ENCODE peak calls at places on chromosomes 6 and 20, in six cellular contexts. O, W, I, Z, L and S are unnamed samples.

GRCh38 chr6:109874621-109875020 is 103.5 kb upstream of the GPR6 start:
- DNase-seq in W (no peak), O (no peak), Z (no peak), L (no peak), I (no peak), S (no peak)

GRCh38 chr6:142489722-142490610 is 188.2 kb downstream of the ADGRG6 start:
- DNase-seq in Z (no peak), O (no peak), W (no peak), L (no peak), I (no peak), S (no peak)

GRCh38 chr6:6816716-6817115 is 228.2 kb downstream of the LY86 start:
- DNase-seq in Z (peak), I (no peak), O (no peak), W (no peak), L (no peak), S (no peak)

GRCh38 chr6:135251964-135252429 is 70.9 kb downstream of the MYB start:
- DNase-seq in O (no peak), I (no peak), L (no peak), W (peak), Z (no peak), S (no peak)

GRCh38 chr6:13709698-13710551 is 1.7 kb downstream of the RANBP9 start:
- DNase-seq in L (no peak), O (peak), W (peak), Z (peak), I (no peak), S (no peak)

GRCh38 chr6:142845624-142846458 is 99.1 kb downstream of the HIVEP2 start:
- DNase-seq in L (peak), O (peak), W (peak), I (peak), Z (no peak), S (no peak)

GRCh38 chr6:89148016-89148750 is 2.3 kb downstream of the PM20D2 start:
- DNase-seq in O (no peak), L (no peak), I (no peak), Z (no peak), W (no peak), S (no peak)

GRCh38 chr6:164230259-164230658 is 815.7 kb downstream of the QKI start:
- DNase-seq in Z (no peak), I (no peak), O (no peak), W (no peak), L (no peak), S (no peak)

GRCh38 chr6:72822691-72823090 is 200.8 kb downstream of the KCNQ5 start:
- DNase-seq in I (no peak), W (no peak), O (no peak), L (no peak), Z (no peak), S (no peak)

GRCh38 chr6:169990095-169991030 is 238.9 kb downstream of the ERMARD start:
- DNase-seq in O (no peak), I (no peak), W (no peak), Z (peak), L (no peak), S (no peak)

GRCh38 chr6:129981598-129981997 is 36.8 kb upstream of the L3MBTL3 start:
- DNase-seq in L (no peak), O (no peak), I (no peak), Z (no peak), W (no peak), S (no peak)

GRCh38 chr6:46850781-46851180 is 57.6 kb downstream of the MEP1A start:
- DNase-seq in O (no peak), W (no peak), Z (no peak), I (no peak), L (no peak), S (no peak)

GRCh38 chr20:16020971-16021370 is 552.3 kb downstream of the KIF16B start:
- DNase-seq in W (no peak), L (no peak), I (no peak), O (no peak), Z (no peak), S (no peak)

GRCh38 chr20:16014436-16014835 is 558.8 kb downstream of the KIF16B start:
- DNase-seq in I (no peak), W (no peak), Z (no peak), O (no peak), L (no peak), S (no peak)

GRCh38 chr20:16013631-16014030 is 559.6 kb downstream of the KIF16B start:
- DNase-seq in L (no peak), O (no peak), Z (no peak), W (no peak), I (no peak), S (no peak)

GRCh38 chr20:16018881-16019280 is 554.4 kb downstream of the KIF16B start:
- DNase-seq in W (no peak), O (no peak), Z (no peak), I (no peak), L (no peak), S (no peak)

DNA sequence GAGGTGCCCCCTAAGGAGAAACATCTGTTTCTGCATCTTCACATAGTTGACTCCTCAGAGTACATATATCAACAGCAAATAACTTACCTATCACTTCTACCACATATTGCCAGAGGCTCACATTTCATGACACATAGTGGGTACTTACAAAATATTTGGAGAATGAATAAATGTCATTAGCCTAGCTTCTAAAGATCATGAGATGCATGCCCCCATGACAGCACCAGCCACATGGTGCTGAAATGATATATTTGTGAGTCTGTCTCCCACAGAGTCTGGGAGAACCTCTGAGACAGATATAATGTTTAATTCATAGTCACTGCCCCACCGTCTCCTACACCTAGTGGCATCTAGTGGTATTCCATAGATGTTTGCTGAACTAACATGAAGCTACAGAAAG is 555.6 kb downstream of the KIF16B start:
- DNase-seq in L (no peak), W (no peak), I (no peak), O (no peak), Z (no peak), S (no peak)
- TF ChIP-seq CTCF in L (no peak), W (no peak), I (no peak), O (no peak), Z (no peak), S (no peak)

DNA sequence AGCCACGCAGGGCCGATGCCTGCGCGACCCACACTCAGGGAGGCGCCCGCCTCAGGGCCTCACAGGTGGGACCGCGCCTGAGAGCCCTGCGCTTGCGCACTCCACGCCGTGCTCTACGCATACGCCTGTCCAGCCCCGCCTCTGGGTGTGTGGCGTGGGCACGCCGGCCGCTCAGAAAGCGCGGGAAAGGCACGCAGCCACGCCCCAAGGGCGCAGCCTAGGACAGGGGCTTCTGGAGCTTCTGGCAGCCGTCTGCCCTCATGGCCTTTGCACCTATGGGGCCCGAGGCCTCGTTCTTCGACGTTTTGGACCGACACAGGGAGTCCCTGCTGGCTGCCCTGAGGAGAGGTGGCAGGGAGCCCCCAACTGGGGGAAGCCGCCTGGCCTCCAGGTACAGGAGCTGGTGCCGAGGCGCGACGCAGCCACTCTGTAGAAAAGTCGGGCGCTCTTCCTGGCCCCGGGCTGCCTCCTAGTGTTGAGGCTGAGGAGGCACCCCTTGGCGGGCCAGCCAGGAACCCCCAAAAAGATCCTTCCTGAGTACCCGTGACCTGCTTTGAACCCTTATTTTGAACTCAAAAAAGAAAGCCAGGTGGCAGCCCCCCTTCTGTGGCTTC is at the start of gene SPO11:
- DNase-seq in L (peak), Z (no peak), W (peak), I (no peak), O (peak), S (no peak)
- TF ChIP-seq CTCF in L (peak), Z (peak), W (peak), I (no peak), O (peak), S (peak)

GRCh38 chr6:82017773-82018172 is 229.8 kb downstream of the IBTK start:
- DNase-seq in L (no peak), I (no peak), Z (no peak), W (no peak), O (no peak), S (no peak)
- TF ChIP-seq CTCF in L (no peak), I (no peak), Z (no peak), W (no peak), O (no peak), S (no peak)

GRCh38 chr20:38198238-38198861 is 33.3 kb upstream of the TGM2 start:
- DNase-seq in O (no peak), Z (no peak), L (no peak), W (no peak), I (no peak), S (no peak)
- TF ChIP-seq CTCF in O (no peak), Z (no peak), L (no peak), W (no peak), I (no peak), S (no peak)

GRCh38 chr6:95352064-95352463 is 225.3 kb upstream of the MANEA start:
- DNase-seq in Z (no peak), I (no peak), L (no peak), W (no peak), O (no peak), S (no peak)
- TF ChIP-seq CTCF in Z (no peak), I (no peak), L (no peak), W (peak), O (no peak), S (peak)

DNA sequence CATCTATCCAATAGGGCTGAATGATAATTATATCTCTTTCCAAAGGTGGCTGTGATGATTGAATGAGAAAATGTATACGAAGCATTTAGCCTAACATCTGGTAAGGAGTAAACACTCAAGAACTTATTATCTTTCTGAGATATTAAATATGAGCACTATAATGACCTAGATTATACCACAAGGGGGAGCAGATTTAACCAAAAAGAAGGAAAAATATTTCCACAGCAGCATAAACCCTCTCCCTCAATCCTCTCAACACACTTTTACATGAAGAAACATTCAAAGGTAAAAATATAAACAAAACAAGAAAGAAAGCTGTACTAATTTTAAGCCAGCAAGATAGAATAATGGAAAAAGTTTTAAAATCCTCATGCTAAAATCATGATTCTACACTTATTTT is 68.4 kb downstream of the SHPRH start:
- DNase-seq in O (no peak), Z (no peak), L (no peak), W (no peak), I (no peak), S (no peak)
- TF ChIP-seq CTCF in O (no peak), Z (no peak), L (no peak), W (peak), I (peak), S (peak)

GRCh38 chr6:104526383-104526782 is 333.3 kb downstream of the HACE1 start:
- DNase-seq in Z (no peak), L (no peak), O (no peak), I (no peak), W (peak), S (no peak)

GRCh38 chr6:104531591-104531990 is 328.1 kb downstream of the HACE1 start:
- DNase-seq in W (no peak), O (no peak), Z (no peak), L (no peak), I (no peak), S (no peak)

GRCh38 chr6:104527311-104527710 is 332.4 kb downstream of the HACE1 start:
- DNase-seq in Z (no peak), L (no peak), O (no peak), W (no peak), I (no peak), S (no peak)

GRCh38 chr6:104525677-104526322 is 333.9 kb downstream of the HACE1 start:
- DNase-seq in O (peak), I (peak), L (peak), Z (peak), W (peak), S (peak)

GRCh38 chr6:104527761-104528415 is 331.8 kb downstream of the HACE1 start:
- DNase-seq in W (peak), O (peak), L (peak), I (no peak), Z (no peak), S (no peak)
- TF ChIP-seq CTCF in W (peak), O (peak), L (no peak), I (peak), Z (peak), S (peak)

DNA sequence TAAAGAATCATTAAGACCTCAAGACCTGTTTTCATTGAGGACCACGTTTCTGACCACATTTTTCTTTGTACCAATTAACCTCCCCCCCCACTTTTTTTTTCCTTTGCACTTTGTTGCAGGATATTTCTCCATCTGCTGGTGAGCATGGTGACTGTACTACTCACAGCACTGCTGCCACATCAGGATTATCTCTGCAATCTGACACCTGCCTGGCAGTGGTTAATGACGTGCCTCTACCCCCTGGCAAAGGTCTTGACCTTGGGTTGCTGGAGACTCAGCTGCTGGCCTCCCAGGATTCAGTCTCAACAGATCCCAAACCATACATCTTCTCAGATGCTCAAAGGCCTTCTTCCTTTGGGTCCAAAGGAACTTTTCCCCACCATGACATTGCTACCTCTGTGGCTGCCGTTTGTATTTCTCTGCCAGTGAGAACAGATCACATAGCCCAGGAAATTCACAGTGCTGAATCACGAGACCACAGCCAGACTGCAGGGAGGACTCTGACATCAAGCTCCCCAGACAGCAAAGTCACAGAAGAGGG is 46.6 kb upstream of the EDN3 start:
- DNase-seq in I (no peak), W (no peak), O (peak), Z (no peak), L (peak), S (no peak)
- TF ChIP-seq CTCF in I (no peak), W (no peak), O (no peak), Z (no peak), L (peak), S (peak)